ENCODE peak calls at places on chromosome 19, in five cellular contexts. One of them, this sample, is unnamed.

GRCh38 chr19:594265-594870 is 4.7 kb downstream of the HCN2 start:
- DNase-seq in bronchial epithelial cell: no peak
- DNase-seq in IMR-90: no peak
- DNase-seq in cardiac fibroblast: no peak
- DNase-seq in heart right ventricle: no peak
- DNase-seq in this sample: no peak

GRCh38 chr19:2307518-2308012 is 389 bp downstream of the LINGO3 start:
- DNase-seq in bronchial epithelial cell: no peak
- DNase-seq in IMR-90: no peak
- DNase-seq in cardiac fibroblast: no peak
- DNase-seq in heart right ventricle: no peak
- DNase-seq in this sample: no peak

GRCh38 chr19:42567567-42567966 is 27.2 kb downstream of the CEACAM8 start:
- DNase-seq in bronchial epithelial cell: no peak
- DNase-seq in IMR-90: no peak
- DNase-seq in cardiac fibroblast: no peak
- DNase-seq in heart right ventricle: no peak
- DNase-seq in this sample: no peak

GRCh38 chr19:31511696-31512095 is 162.5 kb upstream of the TSHZ3 start:
- DNase-seq in bronchial epithelial cell: no peak
- DNase-seq in IMR-90: no peak
- DNase-seq in cardiac fibroblast: no peak
- DNase-seq in heart right ventricle: no peak
- DNase-seq in this sample: no peak

GRCh38 chr19:8392017-8392591 is 1.9 kb downstream of the RAB11B start:
- DNase-seq in bronchial epithelial cell: no peak
- DNase-seq in IMR-90: no peak
- DNase-seq in cardiac fibroblast: peak
- DNase-seq in heart right ventricle: peak
- DNase-seq in this sample: no peak

GRCh38 chr19:988510-988909 is 4.4 kb downstream of the WDR18 start:
- DNase-seq in bronchial epithelial cell: no peak
- DNase-seq in IMR-90: no peak
- DNase-seq in cardiac fibroblast: no peak
- DNase-seq in heart right ventricle: no peak
- DNase-seq in this sample: no peak

GRCh38 chr19:55406869-55407624 is 541 bp downstream of the UBE2S start:
- DNase-seq in bronchial epithelial cell: no peak
- DNase-seq in IMR-90: no peak
- DNase-seq in cardiac fibroblast: peak
- DNase-seq in heart right ventricle: no peak
- DNase-seq in this sample: no peak

GRCh38 chr19:38142176-38143035 is 81.6 kb downstream of the DPF1 start:
- DNase-seq in bronchial epithelial cell: peak
- DNase-seq in IMR-90: peak
- DNase-seq in cardiac fibroblast: peak
- DNase-seq in heart right ventricle: peak
- DNase-seq in this sample: peak

GRCh38 chr19:40974633-40975037 is 16.4 kb upstream of the CYP2B6 start:
- DNase-seq in bronchial epithelial cell: peak
- DNase-seq in IMR-90: peak
- DNase-seq in cardiac fibroblast: peak
- DNase-seq in heart right ventricle: peak
- DNase-seq in this sample: peak

GRCh38 chr19:16944626-16945363 is 56.0 kb downstream of the F2RL3 start:
- DNase-seq in bronchial epithelial cell: no peak
- DNase-seq in IMR-90: no peak
- DNase-seq in cardiac fibroblast: no peak
- DNase-seq in heart right ventricle: peak
- DNase-seq in this sample: no peak

GRCh38 chr19:290539-291521 is at the start of gene PLPP2:
- DNase-seq in bronchial epithelial cell: no peak
- DNase-seq in IMR-90: no peak
- DNase-seq in cardiac fibroblast: peak
- DNase-seq in heart right ventricle: no peak
- DNase-seq in this sample: no peak

GRCh38 chr19:16315825-16316505 is 8.7 kb upstream of the KLF2 start:
- DNase-seq in bronchial epithelial cell: peak
- DNase-seq in IMR-90: peak
- DNase-seq in cardiac fibroblast: peak
- DNase-seq in heart right ventricle: peak
- DNase-seq in this sample: peak

GRCh38 chr19:16175954-16176353 is 2.6 kb upstream of the CIB3 start:
- DNase-seq in bronchial epithelial cell: no peak
- DNase-seq in IMR-90: no peak
- DNase-seq in cardiac fibroblast: no peak
- DNase-seq in heart right ventricle: no peak
- DNase-seq in this sample: no peak

GRCh38 chr19:38736036-38736412 is 8.2 kb downstream of the CAPN12 start:
- DNase-seq in bronchial epithelial cell: no peak
- DNase-seq in IMR-90: no peak
- DNase-seq in cardiac fibroblast: no peak
- DNase-seq in heart right ventricle: peak
- DNase-seq in this sample: no peak

GRCh38 chr19:54297759-54298305 is 15.1 kb downstream of the LILRA5 start:
- DNase-seq in bronchial epithelial cell: no peak
- DNase-seq in IMR-90: no peak
- DNase-seq in cardiac fibroblast: no peak
- DNase-seq in heart right ventricle: no peak
- DNase-seq in this sample: no peak

GRCh38 chr19:16849168-16849567 is 20.0 kb downstream of the SIN3B start:
- DNase-seq in bronchial epithelial cell: peak
- DNase-seq in IMR-90: peak
- DNase-seq in cardiac fibroblast: no peak
- DNase-seq in heart right ventricle: no peak
- DNase-seq in this sample: peak

GRCh38 chr19:18470153-18470552 is 32.2 kb upstream of the ISYNA1 start:
- DNase-seq in bronchial epithelial cell: no peak
- DNase-seq in IMR-90: no peak
- DNase-seq in cardiac fibroblast: peak
- DNase-seq in heart right ventricle: peak
- DNase-seq in this sample: no peak

GRCh38 chr19:12330340-12330739 is 3.1 kb downstream of the ZNF563 start:
- DNase-seq in bronchial epithelial cell: no peak
- DNase-seq in IMR-90: no peak
- DNase-seq in cardiac fibroblast: no peak
- DNase-seq in heart right ventricle: no peak
- DNase-seq in this sample: no peak

GRCh38 chr19:10431943-10432735 is 11.8 kb downstream of the PDE4A start:
- DNase-seq in bronchial epithelial cell: no peak
- DNase-seq in IMR-90: no peak
- DNase-seq in cardiac fibroblast: peak
- DNase-seq in heart right ventricle: peak
- DNase-seq in this sample: no peak

GRCh38 chr19:2546128-2547032 is 70.5 kb downstream of the GADD45B start:
- DNase-seq in bronchial epithelial cell: no peak
- DNase-seq in IMR-90: no peak
- DNase-seq in cardiac fibroblast: peak
- DNase-seq in heart right ventricle: peak
- DNase-seq in this sample: no peak

GRCh38 chr19:1112254-1113208 is 8.7 kb downstream of the GPX4 start:
- DNase-seq in bronchial epithelial cell: peak
- DNase-seq in IMR-90: no peak
- DNase-seq in cardiac fibroblast: no peak
- DNase-seq in heart right ventricle: peak
- DNase-seq in this sample: no peak

GRCh38 chr19:37221136-37221535 is 3.1 kb downstream of the ZNF383 start:
- DNase-seq in bronchial epithelial cell: peak
- DNase-seq in IMR-90: no peak
- DNase-seq in cardiac fibroblast: no peak
- DNase-seq in heart right ventricle: no peak
- DNase-seq in this sample: no peak

GRCh38 chr19:17749912-17750317 is 1.4 kb upstream of the FCHO1 start:
- DNase-seq in bronchial epithelial cell: no peak
- DNase-seq in IMR-90: no peak
- DNase-seq in cardiac fibroblast: peak
- DNase-seq in heart right ventricle: no peak
- DNase-seq in this sample: no peak

GRCh38 chr19:38989066-38989605 is 13.6 kb upstream of the FBXO17 start:
- DNase-seq in bronchial epithelial cell: no peak
- DNase-seq in IMR-90: no peak
- DNase-seq in cardiac fibroblast: peak
- DNase-seq in heart right ventricle: no peak
- DNase-seq in this sample: no peak

GRCh38 chr19:53908933-53909415 is at the start of gene CACNG7:
- DNase-seq in bronchial epithelial cell: no peak
- DNase-seq in IMR-90: no peak
- DNase-seq in cardiac fibroblast: peak
- DNase-seq in heart right ventricle: no peak
- DNase-seq in this sample: no peak

GRCh38 chr19:51689751-51690358 is 3.3 kb upstream of the SPACA6 start:
- DNase-seq in bronchial epithelial cell: no peak
- DNase-seq in IMR-90: no peak
- DNase-seq in cardiac fibroblast: peak
- DNase-seq in heart right ventricle: peak
- DNase-seq in this sample: no peak

DNA sequence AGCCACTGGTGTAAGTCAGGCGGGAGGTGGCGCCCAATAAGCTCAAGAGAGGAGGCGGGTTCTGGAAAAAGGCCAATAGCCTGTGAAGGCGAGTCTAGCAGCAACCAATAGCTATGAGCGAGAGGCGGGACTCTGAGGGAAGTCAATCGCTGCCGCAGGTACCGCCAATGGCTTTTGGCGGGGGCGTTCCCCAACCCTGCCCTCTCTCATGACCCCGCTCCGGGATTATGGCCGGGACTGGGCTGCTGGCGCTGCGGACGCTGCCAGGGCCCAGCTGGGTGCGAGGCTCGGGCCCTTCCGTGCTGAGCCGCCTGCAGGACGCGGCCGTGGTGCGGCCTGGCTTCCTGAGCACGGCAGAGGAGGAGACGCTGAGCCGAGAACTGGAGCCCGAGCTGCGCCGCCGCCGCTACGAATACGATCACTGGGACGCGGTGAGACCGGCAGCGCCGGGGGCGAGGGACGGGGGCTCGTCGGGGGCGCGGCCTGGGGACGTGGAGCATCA is at the start of gene ALKBH7:
- DNase-seq in bronchial epithelial cell: peak
- DNase-seq in IMR-90: peak
- DNase-seq in cardiac fibroblast: peak
- DNase-seq in heart right ventricle: peak
- DNase-seq in this sample: peak
- TF ChIP-seq CTCF in bronchial epithelial cell: no peak
- TF ChIP-seq CTCF in IMR-90: no peak
- TF ChIP-seq CTCF in cardiac fibroblast: no peak
- TF ChIP-seq CTCF in heart right ventricle: no peak
- TF ChIP-seq CTCF in this sample: no peak

DNA sequence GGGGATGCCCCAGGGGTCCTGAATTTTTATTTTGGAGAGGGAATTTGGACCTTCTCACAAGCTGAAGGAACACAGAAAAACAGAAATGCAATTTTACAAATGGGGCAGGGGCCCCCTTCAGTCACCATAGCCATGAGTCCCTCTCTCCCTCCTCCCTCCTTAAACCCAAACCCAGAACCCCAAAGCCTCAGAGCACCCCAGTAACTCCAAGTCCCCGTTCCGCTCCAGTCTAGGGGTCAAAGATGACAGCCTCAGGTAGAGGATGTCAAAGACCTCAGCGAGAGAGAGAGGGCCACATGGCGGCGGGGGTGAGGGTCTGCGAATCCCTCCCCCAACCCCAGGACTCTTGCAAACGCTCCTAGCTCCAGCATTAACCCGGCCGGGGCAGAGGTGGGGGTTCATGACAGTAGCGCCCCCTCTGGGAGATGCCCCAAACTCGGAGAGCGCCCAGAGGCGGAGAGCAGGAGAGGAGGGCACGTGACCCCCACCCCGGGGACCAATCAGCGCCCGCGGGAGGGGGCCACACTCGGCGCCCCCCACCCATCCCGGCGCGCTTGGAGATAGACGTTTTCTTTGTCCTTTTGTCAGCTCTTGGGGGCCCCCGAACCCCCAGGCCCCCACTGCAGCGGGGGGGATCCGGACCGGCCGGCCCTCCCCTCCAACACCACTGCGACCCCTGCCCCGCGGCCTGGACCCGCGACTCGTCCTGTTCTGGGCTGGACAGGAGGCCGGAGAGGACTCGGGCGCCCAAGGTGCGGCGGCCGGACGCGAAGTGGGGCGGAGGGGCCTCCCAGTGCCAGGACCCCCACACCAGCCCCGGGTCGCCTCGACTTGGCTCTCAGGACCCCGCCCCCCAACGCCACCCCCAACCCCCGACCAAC is 20.8 kb upstream of the SEMA6B start:
- DNase-seq in bronchial epithelial cell: no peak
- DNase-seq in IMR-90: no peak
- DNase-seq in cardiac fibroblast: no peak
- DNase-seq in heart right ventricle: no peak
- DNase-seq in this sample: no peak
- TF ChIP-seq CTCF in bronchial epithelial cell: peak
- TF ChIP-seq CTCF in IMR-90: no peak
- TF ChIP-seq CTCF in cardiac fibroblast: peak
- TF ChIP-seq CTCF in heart right ventricle: peak
- TF ChIP-seq CTCF in this sample: peak

GRCh38 chr19:13363954-13364353 is 142.3 kb downstream of the CACNA1A start:
- DNase-seq in bronchial epithelial cell: no peak
- DNase-seq in IMR-90: no peak
- DNase-seq in cardiac fibroblast: no peak
- DNase-seq in heart right ventricle: no peak
- DNase-seq in this sample: no peak

GRCh38 chr19:13363235-13363634 is 143.0 kb downstream of the CACNA1A start:
- DNase-seq in bronchial epithelial cell: no peak
- DNase-seq in IMR-90: no peak
- DNase-seq in cardiac fibroblast: no peak
- DNase-seq in heart right ventricle: no peak
- DNase-seq in this sample: no peak

GRCh38 chr19:13370948-13371347 is 135.3 kb downstream of the CACNA1A start:
- DNase-seq in bronchial epithelial cell: no peak
- DNase-seq in IMR-90: no peak
- DNase-seq in cardiac fibroblast: no peak
- DNase-seq in heart right ventricle: no peak
- DNase-seq in this sample: no peak

GRCh38 chr19:13366529-13367143 is 139.6 kb downstream of the CACNA1A start:
- DNase-seq in bronchial epithelial cell: peak
- DNase-seq in IMR-90: peak
- DNase-seq in cardiac fibroblast: peak
- DNase-seq in heart right ventricle: no peak
- DNase-seq in this sample: peak
- TF ChIP-seq CTCF in bronchial epithelial cell: peak
- TF ChIP-seq CTCF in IMR-90: peak
- TF ChIP-seq CTCF in cardiac fibroblast: peak
- TF ChIP-seq CTCF in heart right ventricle: no peak
- TF ChIP-seq CTCF in this sample: peak

DNA sequence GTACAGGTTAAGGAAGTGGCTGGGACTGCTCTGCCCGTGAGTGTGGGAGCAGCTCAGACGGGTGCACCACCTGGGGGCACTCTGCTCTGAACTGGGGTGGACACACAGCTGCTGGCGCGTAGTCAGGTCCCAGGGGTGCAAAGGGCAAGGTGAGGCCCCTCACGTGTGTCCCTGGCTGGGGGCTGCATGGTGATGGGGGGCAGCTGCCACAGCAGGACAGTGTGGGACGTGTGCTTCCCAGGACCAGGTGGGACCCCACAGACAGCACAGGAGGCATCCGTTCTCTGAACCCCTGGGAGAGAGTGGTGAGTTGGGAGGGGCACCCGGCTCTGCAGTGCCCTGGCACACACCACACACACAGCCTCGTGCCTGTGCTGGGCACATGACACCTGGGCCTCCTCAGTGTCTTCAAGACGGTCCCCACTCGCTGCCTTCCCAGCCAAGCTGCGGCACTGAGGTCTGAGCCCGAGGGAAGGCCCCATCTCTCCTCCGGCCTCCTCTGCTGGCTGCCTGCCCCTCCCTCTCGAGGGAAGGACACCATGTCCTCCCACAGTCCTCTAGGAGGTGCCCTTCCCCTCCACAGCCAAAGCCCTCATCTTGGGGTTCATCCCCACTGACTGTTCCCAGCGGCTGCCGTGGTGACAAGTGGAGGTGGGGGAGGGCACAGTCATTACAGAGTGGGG is 24.7 kb downstream of the CILP2 start:
- DNase-seq in bronchial epithelial cell: no peak
- DNase-seq in IMR-90: no peak
- DNase-seq in cardiac fibroblast: no peak
- DNase-seq in heart right ventricle: no peak
- DNase-seq in this sample: no peak
- TF ChIP-seq CTCF in bronchial epithelial cell: no peak
- TF ChIP-seq CTCF in IMR-90: no peak
- TF ChIP-seq CTCF in cardiac fibroblast: no peak
- TF ChIP-seq CTCF in heart right ventricle: no peak
- TF ChIP-seq CTCF in this sample: no peak